ENCODE peak calls at places on chromosome 17, in four cellular contexts. G, Q, J and K are unnamed samples.
A peak's percentile ranks its signal among the peaks of the same experiment; 100 is the strongest.

GRCh38 chr17:77475012-77475976 is 334.5 kb downstream of the SEC14L1 start:
- DNase-seq in J (peak; percentile 64), G (no peak), Q (no peak), K (peak; percentile 76)

GRCh38 chr17:51764387-51764971 is 394.0 kb downstream of the CA10 start:
- DNase-seq in Q (peak; percentile 59), G (peak; percentile 61), J (peak; percentile 3), K (peak; percentile 34)

GRCh38 chr17:43406676-43407645 is 8.2 kb downstream of the ARL4D start:
- DNase-seq in G (no peak), J (no peak), Q (no peak), K (no peak)

GRCh38 chr17:76022973-76023899 is 3.9 kb downstream of the EVPL start:
- DNase-seq in Q (no peak), G (no peak), J (no peak), K (no peak)

GRCh38 chr17:28991779-28992178 is 14.1 kb downstream of the SEZ6 start:
- DNase-seq in Q (no peak), G (no peak), J (no peak), K (no peak)

GRCh38 chr17:48259710-48260291 is 152.2 kb downstream of the SNX11 start:
- DNase-seq in G (no peak), J (no peak), Q (no peak), K (no peak)

GRCh38 chr17:38861399-38861843 is 7.9 kb upstream of the RPL23 start:
- DNase-seq in G (no peak), J (no peak), Q (no peak), K (no peak)

GRCh38 chr17:20920813-20921199 is 122.0 kb downstream of the USP22 start:
- DNase-seq in J (no peak), Q (no peak), G (no peak), K (no peak)

GRCh38 chr17:68033636-68034451 is 1.7 kb upstream of the KPNA2 start:
- DNase-seq in G (no peak), J (no peak), Q (no peak), K (no peak)

GRCh38 chr17:77863814-77864161 is 94.7 kb upstream of the TNRC6C start:
- DNase-seq in G (peak; percentile 34), Q (no peak), J (no peak), K (peak; percentile 86)

GRCh38 chr17:57099165-57099564 is 14.1 kb downstream of the AKAP1 start:
- DNase-seq in Q (peak; percentile 29), J (no peak), G (no peak), K (no peak)

GRCh38 chr17:68676856-68677255 is 75.7 kb upstream of the FAM20A start:
- DNase-seq in G (no peak), Q (no peak), J (no peak), K (no peak)